ENCODE peak calls at places on chromosomes 6 and 20, in eight cellular contexts. One of them, this sample, is unnamed.

GRCh38 chr6:43807228-43808061 is 37.4 kb downstream of the VEGFA start:
- DNase-seq in astrocyte of the cerebellum: no peak
- DNase-seq in HFFc6: no peak
- DNase-seq in cardiac muscle cell: no peak
- DNase-seq in RWPE1: no peak
- DNase-seq in spleen: no peak
- DNase-seq in Calu3: no peak
- DNase-seq in B cell: no peak
- DNase-seq in this sample: no peak

GRCh38 chr20:57783956-57784837 is 74.4 kb upstream of the PMEPA1 start:
- DNase-seq in astrocyte of the cerebellum: no peak
- DNase-seq in HFFc6: no peak
- DNase-seq in cardiac muscle cell: no peak
- DNase-seq in RWPE1: no peak
- DNase-seq in spleen: no peak
- DNase-seq in Calu3: no peak
- DNase-seq in B cell: no peak
- DNase-seq in this sample: no peak

GRCh38 chr6:22631101-22631500 is 61.7 kb downstream of the HDGFL1 start:
- DNase-seq in astrocyte of the cerebellum: no peak
- DNase-seq in HFFc6: no peak
- DNase-seq in cardiac muscle cell: no peak
- DNase-seq in RWPE1: no peak
- DNase-seq in spleen: no peak
- DNase-seq in Calu3: no peak
- DNase-seq in B cell: no peak
- DNase-seq in this sample: no peak

GRCh38 chr6:129592516-129593232 is 117.3 kb downstream of the ARHGAP18 start:
- DNase-seq in astrocyte of the cerebellum: no peak
- DNase-seq in HFFc6: peak
- DNase-seq in cardiac muscle cell: no peak
- DNase-seq in RWPE1: peak
- DNase-seq in spleen: no peak
- DNase-seq in Calu3: no peak
- DNase-seq in B cell: no peak
- DNase-seq in this sample: no peak

GRCh38 chr6:53794720-53795253 is at the start of gene LRRC1:
- DNase-seq in astrocyte of the cerebellum: peak
- DNase-seq in HFFc6: peak
- DNase-seq in cardiac muscle cell: peak
- DNase-seq in RWPE1: peak
- DNase-seq in spleen: peak
- DNase-seq in Calu3: peak
- DNase-seq in B cell: peak
- DNase-seq in this sample: peak

GRCh38 chr6:121817141-121817540 is 381.7 kb downstream of the GJA1 start:
- DNase-seq in astrocyte of the cerebellum: no peak
- DNase-seq in HFFc6: no peak
- DNase-seq in cardiac muscle cell: no peak
- DNase-seq in RWPE1: no peak
- DNase-seq in spleen: no peak
- DNase-seq in Calu3: no peak
- DNase-seq in B cell: no peak
- DNase-seq in this sample: no peak

GRCh38 chr6:56424068-56424467 is 176.7 kb upstream of the COL21A1 start:
- DNase-seq in astrocyte of the cerebellum: no peak
- DNase-seq in HFFc6: no peak
- DNase-seq in cardiac muscle cell: peak
- DNase-seq in RWPE1: no peak
- DNase-seq in spleen: no peak
- DNase-seq in Calu3: no peak
- DNase-seq in B cell: no peak
- DNase-seq in this sample: no peak

GRCh38 chr20:22572491-22572890 is 11.9 kb downstream of the FOXA2 start:
- DNase-seq in astrocyte of the cerebellum: no peak
- DNase-seq in HFFc6: no peak
- DNase-seq in cardiac muscle cell: no peak
- DNase-seq in RWPE1: no peak
- DNase-seq in spleen: no peak
- DNase-seq in Calu3: no peak
- DNase-seq in B cell: no peak
- DNase-seq in this sample: no peak

GRCh38 chr20:4470375-4470774 is 251.3 kb upstream of the PRND start:
- DNase-seq in astrocyte of the cerebellum: no peak
- DNase-seq in HFFc6: peak
- DNase-seq in cardiac muscle cell: no peak
- DNase-seq in RWPE1: no peak
- DNase-seq in spleen: no peak
- DNase-seq in Calu3: no peak
- DNase-seq in B cell: no peak
- DNase-seq in this sample: no peak

GRCh38 chr6:7139835-7140470 is 32.2 kb downstream of the RREB1 start:
- DNase-seq in astrocyte of the cerebellum: no peak
- DNase-seq in HFFc6: no peak
- DNase-seq in cardiac muscle cell: no peak
- DNase-seq in RWPE1: no peak
- DNase-seq in spleen: no peak
- DNase-seq in Calu3: no peak
- DNase-seq in B cell: no peak
- DNase-seq in this sample: no peak

GRCh38 chr6:44058617-44059358 is 68.5 kb downstream of the MRPL14 start:
- DNase-seq in astrocyte of the cerebellum: peak
- DNase-seq in HFFc6: peak
- DNase-seq in cardiac muscle cell: no peak
- DNase-seq in RWPE1: peak
- DNase-seq in spleen: peak
- DNase-seq in Calu3: peak
- DNase-seq in B cell: no peak
- DNase-seq in this sample: peak

GRCh38 chr20:51437182-51437923 is 105.2 kb downstream of the NFATC2 start:
- DNase-seq in astrocyte of the cerebellum: no peak
- DNase-seq in HFFc6: no peak
- DNase-seq in cardiac muscle cell: no peak
- DNase-seq in RWPE1: no peak
- DNase-seq in spleen: no peak
- DNase-seq in Calu3: no peak
- DNase-seq in B cell: no peak
- DNase-seq in this sample: peak

GRCh38 chr6:139765825-139766285 is 391.4 kb upstream of the CITED2 start:
- DNase-seq in astrocyte of the cerebellum: no peak
- DNase-seq in HFFc6: peak
- DNase-seq in cardiac muscle cell: no peak
- DNase-seq in RWPE1: peak
- DNase-seq in spleen: no peak
- DNase-seq in Calu3: peak
- DNase-seq in B cell: no peak
- DNase-seq in this sample: peak

GRCh38 chr20:14214046-14214445 is 123.4 kb downstream of the FLRT3 start:
- DNase-seq in astrocyte of the cerebellum: no peak
- DNase-seq in HFFc6: no peak
- DNase-seq in cardiac muscle cell: no peak
- DNase-seq in RWPE1: no peak
- DNase-seq in spleen: no peak
- DNase-seq in Calu3: no peak
- DNase-seq in B cell: no peak
- DNase-seq in this sample: no peak

GRCh38 chr6:116118608-116119007 is 7.3 kb downstream of the COL10A1 start:
- DNase-seq in astrocyte of the cerebellum: no peak
- DNase-seq in HFFc6: peak
- DNase-seq in cardiac muscle cell: no peak
- DNase-seq in RWPE1: no peak
- DNase-seq in spleen: no peak
- DNase-seq in Calu3: no peak
- DNase-seq in B cell: no peak
- DNase-seq in this sample: no peak

GRCh38 chr20:59643616-59644061 is 39.3 kb downstream of the PHACTR3 start:
- DNase-seq in astrocyte of the cerebellum: no peak
- DNase-seq in HFFc6: no peak
- DNase-seq in cardiac muscle cell: no peak
- DNase-seq in RWPE1: no peak
- DNase-seq in spleen: peak
- DNase-seq in Calu3: no peak
- DNase-seq in B cell: no peak
- DNase-seq in this sample: no peak

GRCh38 chr20:19212524-19213502 is at the start of gene SLC24A3:
- DNase-seq in astrocyte of the cerebellum: no peak
- DNase-seq in HFFc6: no peak
- DNase-seq in cardiac muscle cell: peak
- DNase-seq in RWPE1: peak
- DNase-seq in spleen: peak
- DNase-seq in Calu3: peak
- DNase-seq in B cell: no peak
- DNase-seq in this sample: no peak

GRCh38 chr6:145865175-145865574 is 50.6 kb upstream of the FBXO30 start:
- DNase-seq in astrocyte of the cerebellum: no peak
- DNase-seq in HFFc6: no peak
- DNase-seq in cardiac muscle cell: no peak
- DNase-seq in RWPE1: no peak
- DNase-seq in spleen: no peak
- DNase-seq in Calu3: no peak
- DNase-seq in B cell: no peak
- DNase-seq in this sample: no peak

GRCh38 chr6:149028767-149029405 is 282.1 kb downstream of the UST start:
- DNase-seq in astrocyte of the cerebellum: peak
- DNase-seq in HFFc6: peak
- DNase-seq in cardiac muscle cell: peak
- DNase-seq in RWPE1: peak
- DNase-seq in spleen: no peak
- DNase-seq in Calu3: peak
- DNase-seq in B cell: peak
- DNase-seq in this sample: peak

GRCh38 chr20:56437196-56437960 is 25.3 kb downstream of the CASS4 start:
- DNase-seq in astrocyte of the cerebellum: no peak
- DNase-seq in HFFc6: no peak
- DNase-seq in cardiac muscle cell: no peak
- DNase-seq in RWPE1: no peak
- DNase-seq in spleen: no peak
- DNase-seq in Calu3: no peak
- DNase-seq in B cell: no peak
- DNase-seq in this sample: no peak

GRCh38 chr6:117829594-117830319 is 77.3 kb upstream of the SLC35F1 start:
- DNase-seq in astrocyte of the cerebellum: peak
- DNase-seq in HFFc6: peak
- DNase-seq in cardiac muscle cell: peak
- DNase-seq in RWPE1: peak
- DNase-seq in spleen: no peak
- DNase-seq in Calu3: peak
- DNase-seq in B cell: no peak
- DNase-seq in this sample: peak

GRCh38 chr6:133240511-133241087 is 558 bp upstream of the EYA4 start:
- DNase-seq in astrocyte of the cerebellum: no peak
- DNase-seq in HFFc6: no peak
- DNase-seq in cardiac muscle cell: peak
- DNase-seq in RWPE1: no peak
- DNase-seq in spleen: no peak
- DNase-seq in Calu3: peak
- DNase-seq in B cell: no peak
- DNase-seq in this sample: no peak
- TF ChIP-seq CTCF in astrocyte of the cerebellum: peak
- TF ChIP-seq CTCF in HFFc6: no peak
- TF ChIP-seq CTCF in cardiac muscle cell: peak
- TF ChIP-seq CTCF in RWPE1: no peak
- TF ChIP-seq CTCF in spleen: no peak
- TF ChIP-seq CTCF in Calu3: peak
- TF ChIP-seq CTCF in B cell: no peak
- TF ChIP-seq CTCF in this sample: no peak

DNA sequence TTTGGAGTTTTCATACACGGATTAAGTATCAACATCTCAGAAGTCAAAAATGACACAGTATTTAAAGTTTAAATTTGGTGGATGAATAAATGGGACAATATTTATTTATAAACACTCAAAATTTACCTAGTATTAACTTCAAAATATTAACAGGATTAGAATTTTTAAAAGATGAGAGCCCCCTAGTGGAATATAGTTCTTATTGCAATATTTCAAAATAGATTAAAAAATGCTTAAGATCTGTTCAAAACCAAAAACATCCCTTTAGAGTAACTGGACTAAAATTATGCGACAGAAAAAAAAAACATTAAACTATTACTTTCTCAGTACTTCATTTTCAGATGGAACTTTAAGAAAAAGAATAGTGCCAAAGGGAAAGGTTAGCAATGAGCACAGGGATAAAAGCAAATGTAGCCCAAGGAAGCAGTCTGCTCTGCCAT is 56.6 kb downstream of the SNX14 start:
- DNase-seq in astrocyte of the cerebellum: peak
- DNase-seq in HFFc6: peak
- DNase-seq in cardiac muscle cell: no peak
- DNase-seq in RWPE1: peak
- DNase-seq in spleen: no peak
- DNase-seq in Calu3: no peak
- DNase-seq in B cell: no peak
- DNase-seq in this sample: peak
- TF ChIP-seq CTCF in astrocyte of the cerebellum: peak
- TF ChIP-seq CTCF in HFFc6: peak
- TF ChIP-seq CTCF in cardiac muscle cell: peak
- TF ChIP-seq CTCF in RWPE1: peak
- TF ChIP-seq CTCF in spleen: peak
- TF ChIP-seq CTCF in Calu3: peak
- TF ChIP-seq CTCF in B cell: peak
- TF ChIP-seq CTCF in this sample: peak

GRCh38 chr6:3808759-3809514 is 40.2 kb upstream of the FAM50B start:
- DNase-seq in astrocyte of the cerebellum: peak
- DNase-seq in HFFc6: peak
- DNase-seq in cardiac muscle cell: no peak
- DNase-seq in RWPE1: peak
- DNase-seq in spleen: no peak
- DNase-seq in Calu3: peak
- DNase-seq in B cell: no peak
- DNase-seq in this sample: peak
- TF ChIP-seq CTCF in astrocyte of the cerebellum: no peak
- TF ChIP-seq CTCF in HFFc6: peak
- TF ChIP-seq CTCF in cardiac muscle cell: no peak
- TF ChIP-seq CTCF in RWPE1: no peak
- TF ChIP-seq CTCF in spleen: no peak
- TF ChIP-seq CTCF in Calu3: no peak
- TF ChIP-seq CTCF in B cell: no peak
- TF ChIP-seq CTCF in this sample: no peak

GRCh38 chr20:43516251-43516824 is 8.8 kb downstream of the L3MBTL1 start:
- DNase-seq in astrocyte of the cerebellum: no peak
- DNase-seq in HFFc6: no peak
- DNase-seq in cardiac muscle cell: no peak
- DNase-seq in RWPE1: no peak
- DNase-seq in spleen: no peak
- DNase-seq in Calu3: no peak
- DNase-seq in B cell: no peak
- DNase-seq in this sample: peak

GRCh38 chr20:43511879-43512278 is 4.4 kb downstream of the L3MBTL1 start:
- DNase-seq in astrocyte of the cerebellum: no peak
- DNase-seq in HFFc6: no peak
- DNase-seq in cardiac muscle cell: no peak
- DNase-seq in RWPE1: no peak
- DNase-seq in spleen: no peak
- DNase-seq in Calu3: no peak
- DNase-seq in B cell: no peak
- DNase-seq in this sample: no peak

GRCh38 chr20:43515628-43516027 is 8.1 kb downstream of the L3MBTL1 start:
- DNase-seq in astrocyte of the cerebellum: no peak
- DNase-seq in HFFc6: no peak
- DNase-seq in cardiac muscle cell: no peak
- DNase-seq in RWPE1: no peak
- DNase-seq in spleen: no peak
- DNase-seq in Calu3: no peak
- DNase-seq in B cell: no peak
- DNase-seq in this sample: no peak

GRCh38 chr20:43513298-43514061 is 6.0 kb downstream of the L3MBTL1 start:
- DNase-seq in astrocyte of the cerebellum: no peak
- DNase-seq in HFFc6: no peak
- DNase-seq in cardiac muscle cell: no peak
- DNase-seq in RWPE1: peak
- DNase-seq in spleen: peak
- DNase-seq in Calu3: no peak
- DNase-seq in B cell: no peak
- DNase-seq in this sample: no peak

GRCh38 chr20:43514062-43514971 is 6.8 kb downstream of the L3MBTL1 start:
- DNase-seq in astrocyte of the cerebellum: peak
- DNase-seq in HFFc6: peak
- DNase-seq in cardiac muscle cell: peak
- DNase-seq in RWPE1: peak
- DNase-seq in spleen: peak
- DNase-seq in Calu3: peak
- DNase-seq in B cell: peak
- DNase-seq in this sample: peak
- TF ChIP-seq CTCF in astrocyte of the cerebellum: no peak
- TF ChIP-seq CTCF in HFFc6: peak
- TF ChIP-seq CTCF in cardiac muscle cell: peak
- TF ChIP-seq CTCF in RWPE1: peak
- TF ChIP-seq CTCF in spleen: peak
- TF ChIP-seq CTCF in Calu3: peak
- TF ChIP-seq CTCF in B cell: peak
- TF ChIP-seq CTCF in this sample: peak